ENCODE peak calls at places on chromosomes 13 and 19, in nine cellular contexts. Z is lung; X is stimulated activated CD4-positive, alpha-beta T cell treated with anti-CD3 and anti-CD28 coated beads, Interleukin-2, amount 100 ng/mL, for 48 hours; O is stimulated activated effector memory CD8-positive, alpha-beta T cell treated with anti-CD3 and anti-CD28 coated beads, Interleukin-12 subunit alpha, Interleukin-12 subunit beta, amount 100 ng/mL, for 72 hours; N is NCI-H187; I is stimulated activated naive B cell treated with anti-CD40 and anti-IgM and Interleukin-4, amounts not matched to agents 10 μg/mL and 1 μg/mL and 100 μg/mL, for 72 hours; R is neural progenitor cell; P is hepatic stellate cell; B is AG04450. F is an unnamed sample.

GRCh38 chr13:110272651-110273050 is 34.3 kb downstream of the COL4A1 start:
- DNase-seq in X (no peak), I (no peak), N (no peak), B (no peak), O (no peak), P (no peak), Z (no peak), R (no peak), F (no peak)

GRCh38 chr19:13526552-13526951 is 20.3 kb upstream of the CACNA1A start:
- DNase-seq in Z (no peak), I (no peak), B (no peak), R (peak), N (no peak), X (peak), P (no peak), O (no peak), F (no peak)

GRCh38 chr13:111065698-111066097 is 49.4 kb upstream of the ARHGEF7 start:
- DNase-seq in X (no peak), B (no peak), Z (peak), N (no peak), P (no peak), I (no peak), O (no peak), R (no peak), F (no peak)

GRCh38 chr19:52028780-52029123 is 573 bp upstream of the ZNF614 start:
- DNase-seq in X (no peak), N (no peak), R (no peak), B (no peak), O (no peak), Z (no peak), I (no peak), P (no peak), F (no peak)

GRCh38 chr19:3660493-3661219 is 34.1 kb upstream of the CACTIN start:
- DNase-seq in Z (no peak), P (no peak), R (no peak), X (no peak), O (no peak), N (no peak), I (no peak), B (no peak), F (no peak)

GRCh38 chr13:42821437-42821836 is 40.1 kb downstream of the FAM216B start:
- DNase-seq in I (no peak), O (no peak), X (no peak), P (no peak), Z (no peak), B (peak), R (no peak), N (no peak), F (no peak)

GRCh38 chr13:30053904-30054303 is 203.5 kb upstream of the UBL3 start:
- DNase-seq in Z (no peak), B (no peak), R (no peak), X (no peak), P (no peak), I (no peak), N (no peak), O (no peak), F (no peak)

GRCh38 chr13:90532861-90533260 is 814.6 kb upstream of the MIR17HG start:
- DNase-seq in X (no peak), P (no peak), O (no peak), Z (no peak), I (no peak), B (no peak), N (no peak), R (no peak), F (no peak)

GRCh38 chr19:42121666-42122069 is 10.6 kb downstream of the POU2F2 start:
- DNase-seq in R (no peak), I (peak), B (peak), Z (no peak), O (peak), X (peak), P (peak), N (no peak), F (peak)

GRCh38 chr13:30486230-30487074 is 20.7 kb upstream of the HMGB1 start:
- DNase-seq in X (no peak), P (no peak), O (no peak), R (no peak), B (no peak), Z (peak), I (no peak), N (no peak), F (no peak)

GRCh38 chr19:19539738-19540703 is 2.0 kb downstream of the CILP2 start:
- DNase-seq in P (no peak), N (no peak), B (no peak), Z (peak), O (no peak), I (peak), X (peak), R (peak), F (peak)

GRCh38 chr19:32387701-32388392 is 17.7 kb upstream of the DPY19L3 start:
- DNase-seq in O (no peak), I (no peak), N (no peak), R (no peak), B (no peak), P (no peak), X (no peak), Z (no peak), F (no peak)

GRCh38 chr19:31553112-31553843 is 204.0 kb upstream of the TSHZ3 start:
- DNase-seq in I (no peak), B (no peak), R (no peak), P (no peak), O (no peak), N (no peak), Z (no peak), X (no peak), F (no peak)

GRCh38 chr19:42284066-42284501 is 15.0 kb downstream of the CIC start:
- DNase-seq in X (peak), R (peak), N (peak), P (peak), Z (peak), I (peak), O (no peak), B (peak), F (peak)

GRCh38 chr19:29450306-29450705 is 75.5 kb upstream of the VSTM2B start:
- DNase-seq in P (no peak), R (no peak), Z (peak), I (no peak), B (no peak), O (peak), N (no peak), X (no peak), F (no peak)

GRCh38 chr19:10510301-10510802 is 6.9 kb downstream of the S1PR5 start:
- DNase-seq in N (no peak), X (peak), I (peak), R (peak), O (peak), B (no peak), Z (no peak), P (no peak), F (peak)

GRCh38 chr19:19551862-19552192 is 13.8 kb downstream of the CILP2 start:
- DNase-seq in Z (no peak), R (no peak), O (no peak), B (no peak), P (no peak), N (no peak), X (no peak), I (no peak), F (no peak)

GRCh38 chr19:10553943-10554381 is 10.3 kb downstream of the ATG4D start:
- DNase-seq in X (no peak), N (no peak), B (no peak), I (peak), Z (no peak), O (peak), R (no peak), P (no peak), F (peak)

GRCh38 chr13:92172191-92172590 is 773.8 kb downstream of the GPC5 start:
- DNase-seq in I (no peak), B (no peak), N (no peak), O (no peak), P (no peak), Z (no peak), R (no peak), X (no peak), F (no peak)

GRCh38 chr19:24142771-24143170 is 55.8 kb downstream of the ZNF254 start:
- DNase-seq in I (no peak), R (no peak), N (no peak), X (no peak), O (no peak), B (no peak), P (no peak), Z (no peak), F (no peak)

GRCh38 chr19:31332096-31332495 is 17.1 kb downstream of the TSHZ3 start:
- DNase-seq in O (no peak), B (no peak), N (no peak), Z (no peak), P (no peak), R (no peak), I (no peak), X (no peak), F (no peak)

GRCh38 chr19:13031917-13032623 is 36.8 kb downstream of the NFIX start:
- DNase-seq in I (no peak), R (peak), X (no peak), O (no peak), Z (no peak), B (no peak), N (no peak), P (no peak), F (no peak)

GRCh38 chr19:12195501-12195860 is 32.6 kb downstream of the ZNF136 start:
- DNase-seq in P (no peak), R (no peak), B (no peak), N (no peak), O (no peak), X (no peak), Z (no peak), I (no peak), F (no peak)

GRCh38 chr19:58529405-58529804 is 9.8 kb upstream of the ZBTB45 start:
- DNase-seq in R (no peak), O (no peak), X (no peak), I (no peak), P (no peak), N (no peak), Z (no peak), B (no peak), F (no peak)

GRCh38 chr13:52845334-52845761 is 3.1 kb downstream of the PCDH8 start:
- DNase-seq in B (no peak), N (peak), O (no peak), X (no peak), Z (no peak), I (no peak), P (no peak), R (peak), F (no peak)

GRCh38 chr13:113452942-113453901 is at the start of gene ADPRHL1:
- DNase-seq in O (no peak), Z (no peak), R (no peak), N (peak), P (no peak), X (no peak), B (no peak), I (no peak), F (no peak)

GRCh38 chr19:50536662-50537305 is 23.1 kb upstream of the ASPDH start:
- DNase-seq in B (no peak), P (no peak), Z (no peak), R (no peak), N (no peak), X (no peak), O (no peak), I (no peak), F (no peak)

GRCh38 chr13:112648966-112649690 is 40.7 kb upstream of the ATP11A start:
- DNase-seq in B (no peak), R (no peak), I (no peak), X (no peak), P (no peak), O (no peak), N (no peak), Z (no peak), F (no peak)

GRCh38 chr13:33514362-33514761 is 228.8 kb upstream of the STARD13 start:
- DNase-seq in I (no peak), Z (no peak), R (peak), O (no peak), N (no peak), X (no peak), P (no peak), B (no peak), F (no peak)

GRCh38 chr13:41827507-41828213 is 133.2 kb downstream of the VWA8 start:
- DNase-seq in X (no peak), R (no peak), Z (no peak), O (no peak), I (no peak), P (peak), B (peak), N (no peak), F (no peak)

GRCh38 chr19:3459965-3460582 is 20.3 kb downstream of the SMIM24 start:
- DNase-seq in O (no peak), R (no peak), B (no peak), I (no peak), Z (no peak), X (no peak), P (no peak), N (no peak), F (no peak)

GRCh38 chr19:2280633-2281264 is 1.2 kb downstream of the PEAK3 start:
- DNase-seq in Z (no peak), N (no peak), B (no peak), R (no peak), I (no peak), O (no peak), P (no peak), X (no peak), F (no peak)

GRCh38 chr19:32230441-32230840 is 115.0 kb upstream of the ZNF507 start:
- DNase-seq in X (no peak), O (no peak), Z (no peak), B (no peak), N (no peak), R (no peak), P (no peak), I (no peak), F (no peak)

GRCh38 chr13:100630564-100630963 is 42.0 kb upstream of the GGACT start:
- DNase-seq in R (peak), X (no peak), N (peak), Z (no peak), I (no peak), O (no peak), P (no peak), B (no peak), F (no peak)

GRCh38 chr13:67914535-67914934 is 684.4 kb upstream of the PCDH9 start:
- DNase-seq in O (peak), Z (no peak), B (no peak), N (no peak), P (no peak), X (no peak), I (no peak), R (no peak), F (no peak)

GRCh38 chr19:34972163-34972705 is 8.2 kb upstream of the ZNF792 start:
- DNase-seq in P (no peak), B (no peak), Z (no peak), O (no peak), X (no peak), R (no peak), I (no peak), N (no peak), F (no peak)

GRCh38 chr13:57045816-57046691 is 94.7 kb upstream of the PRR20A start:
- DNase-seq in O (no peak), Z (no peak), B (no peak), N (no peak), I (no peak), R (peak), X (no peak), P (no peak), F (no peak)

GRCh38 chr13:77565635-77566034 is 30.1 kb downstream of the SCEL start:
- DNase-seq in O (no peak), N (no peak), R (peak), P (no peak), I (no peak), Z (no peak), B (no peak), X (no peak), F (peak)

F was measured in germinal center.